ENCODE peak calls at places on chromosomes 13 and 19, in seven cellular contexts. S is brain microvascular endothelial cell; M is AG09319; Z is IMR-90; X is activated CD8-positive, alpha-beta memory T cell treated with anti-CD3 and anti-CD28 coated beads for 4 hours; P is pons; J is NCI-H460. V is an unnamed sample.
A peak's percentile ranks its signal among the peaks of the same experiment; 100 is the strongest.

GRCh38 chr19:2848625-2849024 is 7.3 kb downstream of the ZNF555 start:
- DNase-seq in M (no peak), P (no peak), J (no peak), Z (peak; percentile 41), S (no peak), X (no peak), V (no peak)

GRCh38 chr19:54035215-54036178 is 28.2 kb downstream of the VSTM1 start:
- DNase-seq in M (peak; percentile 70), X (no peak), P (peak; percentile 1), J (no peak), Z (peak; percentile 78), S (peak; percentile 78), V (peak; percentile 83)

GRCh38 chr13:109314101-109314500 is 472.3 kb downstream of the IRS2 start:
- DNase-seq in M (no peak), J (no peak), X (no peak), P (no peak), Z (no peak), S (no peak), V (no peak)

GRCh38 chr13:40141859-40142555 is 486.5 kb downstream of the COG6 start:
- DNase-seq in M (no peak), X (no peak), Z (no peak), S (no peak), J (no peak), P (no peak), V (no peak)

GRCh38 chr19:1469936-1470863 is 8.8 kb downstream of the C19orf25 start:
- DNase-seq in S (no peak), J (no peak), P (no peak), X (peak; percentile 45), M (no peak), Z (no peak), V (no peak)

GRCh38 chr13:78491978-78492377 is 111.4 kb downstream of the POU4F1 start:
- DNase-seq in P (no peak), Z (no peak), J (no peak), S (no peak), M (no peak), X (no peak), V (no peak)

GRCh38 chr13:20016649-20017364 is 58.3 kb downstream of the ZMYM2 start:
- DNase-seq in M (no peak), Z (no peak), S (no peak), P (no peak), X (no peak), J (no peak), V (no peak)

GRCh38 chr13:46893820-46894533 is 2.9 kb downstream of the HTR2A start:
- DNase-seq in S (peak; percentile 32), P (peak; percentile 75), X (peak; percentile 6), J (peak; percentile 14), M (no peak), Z (peak; percentile 17), V (no peak)

GRCh38 chr19:18541258-18541991 is 1.9 kb downstream of the FKBP8 start:
- DNase-seq in X (no peak), J (no peak), P (no peak), S (no peak), M (no peak), Z (no peak), V (no peak)